ENCODE peak calls at places on chromosomes 16 and 17, in eight cellular contexts. M is SK-N-SH treated with all-trans-retinoic acid at 6 μM for 48 hours; N is A549; L is stimulated activated naive CD8-positive, alpha-beta T cell treated with anti-CD3 and anti-CD28 coated beads, Interleukin-15, Interleukin-2, amounts not matched to agents 100 U/mL and 50 U/mL, for 24 hours; G is right cardiac atrium; W is gastrocnemius medialis; K is left cardiac atrium; U is Right ventricle myocardium superior. Z is an unnamed sample.

GRCh38 chr17:7176870-7177209 is 2.3 kb downstream of the ASGR1 start:
- ATAC-seq in M (peak; percentile 45), N (no peak), L (no peak), G (peak; percentile 10), W (no peak), K (peak; percentile 5), U (peak; percentile 6), Z (peak; percentile 4)

GRCh38 chr17:77125432-77125901 is 15.3 kb upstream of the SEC14L1 start:
- ATAC-seq in M (peak; percentile 91), N (peak; percentile 77), L (no peak), G (no peak), W (no peak), K (no peak), U (no peak), Z (peak; percentile 76)

GRCh38 chr16:87342978-87343752 is 26.0 kb upstream of the C16orf95 start:
- ATAC-seq in M (no peak), N (no peak), L (no peak), G (no peak), W (no peak), K (no peak), U (no peak), Z (no peak)

GRCh38 chr17:74805543-74805991 is 29.4 kb upstream of the NAT9 start:
- ATAC-seq in M (no peak), N (peak; percentile 23), L (no peak), G (peak; percentile 37), W (no peak), K (peak; percentile 69), U (peak; percentile 81), Z (no peak)

GRCh38 chr16:70753228-70753627 is 47.7 kb downstream of the VAC14 start:
- ATAC-seq in M (no peak), N (no peak), L (no peak), G (no peak), W (no peak), K (no peak), U (no peak), Z (peak; percentile 25)

GRCh38 chr17:4634981-4635380 is 6.5 kb downstream of the ALOX15 start:
- ATAC-seq in M (no peak), N (no peak), L (no peak), G (no peak), W (no peak), K (no peak), U (no peak), Z (no peak)

GRCh38 chr16:57045694-57046381 is 46.5 kb upstream of the CPNE2 start:
- ATAC-seq in M (peak; percentile 74), N (peak; percentile 92), L (no peak), G (peak; percentile 79), W (peak; percentile 75), K (peak; percentile 70), U (peak; percentile 90), Z (peak; percentile 9)

GRCh38 chr16:4763791-4764190 is 3.2 kb downstream of the ZNF500 start:
- ATAC-seq in M (no peak), N (no peak), L (no peak), G (no peak), W (no peak), K (no peak), U (no peak), Z (no peak)

GRCh38 chr17:78762007-78762406 is 20.1 kb downstream of the CYTH1 start:
- ATAC-seq in M (peak; percentile 24), N (no peak), L (peak; percentile 24), G (no peak), W (no peak), K (peak; percentile 17), U (no peak), Z (peak; percentile 34)

GRCh38 chr17:46882666-46883065 is 31.3 kb downstream of the WNT9B start:
- ATAC-seq in M (no peak), N (peak; percentile 57), L (no peak), G (no peak), W (no peak), K (no peak), U (no peak), Z (no peak)

GRCh38 chr16:85570213-85570734 is 42.8 kb upstream of the GSE1 start:
- ATAC-seq in M (no peak), N (no peak), L (peak; percentile 56), G (no peak), W (no peak), K (no peak), U (no peak), Z (peak; percentile 56)

GRCh38 chr16:78897299-78897698 is 703.2 kb downstream of the MAF start:
- ATAC-seq in M (no peak), N (no peak), L (no peak), G (no peak), W (no peak), K (no peak), U (no peak), Z (no peak)

GRCh38 chr16:54066451-54067056 is 220.0 kb downstream of the IRX3 start:
- ATAC-seq in M (peak; percentile 85), N (peak; percentile 56), L (no peak), G (no peak), W (peak; percentile 50), K (peak; percentile 94), U (peak; percentile 50), Z (peak; percentile 65)

GRCh38 chr17:55152236-55152635 is 112.5 kb upstream of the HLF start:
- ATAC-seq in M (no peak), N (no peak), L (no peak), G (no peak), W (no peak), K (no peak), U (no peak), Z (no peak)

GRCh38 chr17:76599699-76600460 is 14.2 kb upstream of the ST6GALNAC2 start:
- ATAC-seq in M (no peak), N (no peak), L (no peak), G (no peak), W (peak; percentile 32), K (no peak), U (peak; percentile 34), Z (no peak)

GRCh38 chr17:46894476-46895151 is 28.3 kb upstream of the GOSR2 start:
- ATAC-seq in M (no peak), N (no peak), L (no peak), G (peak; percentile 81), W (no peak), K (peak; percentile 56), U (peak; percentile 25), Z (peak; percentile 13)

GRCh38 chr17:28110184-28110583 is 67.7 kb downstream of the NLK start:
- ATAC-seq in M (no peak), N (no peak), L (no peak), G (no peak), W (no peak), K (no peak), U (no peak), Z (no peak)

GRCh38 chr17:75147878-75148546 is 6.3 kb downstream of the JPT1 start:
- ATAC-seq in M (no peak), N (peak; percentile 9), L (no peak), G (no peak), W (no peak), K (no peak), U (no peak), Z (no peak)

GRCh38 chr16:10323528-10323869 is 62.4 kb upstream of the ATF7IP2 start:
- ATAC-seq in M (no peak), N (no peak), L (no peak), G (no peak), W (no peak), K (no peak), U (peak; percentile 7), Z (no peak)

GRCh38 chr16:52756812-52757517 is 210.0 kb upstream of the TOX3 start:
- ATAC-seq in M (no peak), N (no peak), L (no peak), G (no peak), W (no peak), K (no peak), U (no peak), Z (no peak)

GRCh38 chr16:69131167-69131748 is 1.1 kb downstream of the CHTF8 start:
- ATAC-seq in M (peak; percentile 31), N (peak; percentile 24), L (no peak), G (no peak), W (no peak), K (peak; percentile 27), U (no peak), Z (no peak)

GRCh38 chr17:16962804-16963203 is 9.1 kb downstream of the TNFRSF13B start:
- ATAC-seq in M (peak; percentile 42), N (peak; percentile 95), L (no peak), G (no peak), W (no peak), K (no peak), U (no peak), Z (no peak)

GRCh38 chr16:56888806-56889205 is 23.8 kb downstream of the SLC12A3 start:
- ATAC-seq in M (no peak), N (no peak), L (no peak), G (no peak), W (no peak), K (no peak), U (no peak), Z (peak; percentile 27)

GRCh38 chr17:41547378-41547841 is 19.3 kb upstream of the KRT19 start:
- ATAC-seq in M (peak; percentile 43), N (peak; percentile 46), L (no peak), G (no peak), W (no peak), K (peak; percentile 66), U (no peak), Z (peak; percentile 9)

GRCh38 chr16:525520-526180 is 1.9 kb upstream of the CAPN15 start:
- ATAC-seq in M (peak; percentile 43), N (peak; percentile 5), L (peak; percentile 73), G (no peak), W (no peak), K (no peak), U (no peak), Z (peak; percentile 48)

GRCh38 chr17:58734811-58735210 is 20.8 kb upstream of the PPM1E start:
- ATAC-seq in M (no peak), N (no peak), L (no peak), G (no peak), W (no peak), K (no peak), U (no peak), Z (no peak)

GRCh38 chr16:89841275-89841674 is 13.0 kb downstream of the SPIRE2 start:
- ATAC-seq in M (no peak), N (no peak), L (peak; percentile 65), G (no peak), W (no peak), K (no peak), U (no peak), Z (no peak)

GRCh38 chr16:23301251-23302044 is 654 bp upstream of the SCNN1B start:
- ATAC-seq in M (no peak), N (peak; percentile 10), L (no peak), G (no peak), W (no peak), K (no peak), U (no peak), Z (peak; percentile 3)

GRCh38 chr16:88731699-88732098 is 25.4 kb downstream of the CTU2 start:
- ATAC-seq in M (peak; percentile 32), N (peak; percentile 61), L (no peak), G (peak; percentile 39), W (no peak), K (no peak), U (no peak), Z (peak; percentile 16)

GRCh38 chr16:85812811-85813700 is 13.6 kb downstream of the COX4I1 start:
- ATAC-seq in M (no peak), N (no peak), L (no peak), G (no peak), W (no peak), K (no peak), U (no peak), Z (no peak)

GRCh38 chr17:65473363-65473762 is 88.1 kb downstream of the AXIN2 start:
- ATAC-seq in M (no peak), N (no peak), L (no peak), G (peak; percentile 30), W (peak; percentile 66), K (peak; percentile 59), U (peak; percentile 65), Z (no peak)

GRCh38 chr16:8398548-8398947 is 191.8 kb downstream of the TMEM114 start:
- ATAC-seq in M (no peak), N (no peak), L (no peak), G (no peak), W (no peak), K (no peak), U (no peak), Z (no peak)

GRCh38 chr17:5812590-5812989 is 228.3 kb upstream of the NLRP1 start:
- ATAC-seq in M (no peak), N (no peak), L (no peak), G (no peak), W (no peak), K (no peak), U (no peak), Z (no peak)

GRCh38 chr17:50043290-50044148 is 12.4 kb upstream of the ITGA3 start:
- ATAC-seq in M (peak; percentile 18), N (no peak), L (no peak), G (peak; percentile 69), W (no peak), K (peak; percentile 76), U (peak; percentile 39), Z (peak; percentile 17)

Z was measured in esophagus mucosa.